ENCODE peak calls at places on chromosomes 1 and 21, in eight cellular contexts. M, V, Z, T, R, N, J and S are unnamed samples.

GRCh38 chr1:64839732-64840405 is 95.0 kb downstream of the RAVER2 start:
- DNase-seq in T (no peak), R (peak; percentile 50), M (no peak), J (no peak), N (peak; percentile 18), Z (no peak), V (no peak), S (no peak)

GRCh38 chr1:113391643-113392271 is 1.4 kb downstream of the MAGI3 start:
- DNase-seq in T (no peak), N (peak; percentile 21), J (no peak), M (no peak), Z (no peak), V (no peak), R (no peak), S (no peak)

GRCh38 chr1:242205622-242206489 is 207.0 kb upstream of the MAP1LC3C start:
- DNase-seq in V (no peak), Z (no peak), N (no peak), M (no peak), R (no peak), T (no peak), J (no peak), S (no peak)

GRCh38 chr1:10717296-10718082 is 79.0 kb downstream of the CASZ1 start:
- DNase-seq in T (no peak), J (no peak), M (no peak), Z (no peak), R (no peak), N (no peak), V (no peak), S (no peak)

GRCh38 chr1:110293601-110294104 is 45.5 kb upstream of the RBM15 start:
- DNase-seq in V (no peak), Z (no peak), R (no peak), J (no peak), T (no peak), N (no peak), M (no peak), S (no peak)

GRCh38 chr1:152442291-152442690 is 28.2 kb upstream of the CRNN start:
- DNase-seq in Z (no peak), M (no peak), T (no peak), N (no peak), R (no peak), V (no peak), J (no peak), S (peak; percentile 32)

GRCh38 chr1:24130385-24130784 is 12.6 kb downstream of the IL22RA1 start:
- DNase-seq in R (no peak), Z (no peak), N (no peak), V (no peak), J (no peak), T (no peak), M (no peak), S (no peak)

GRCh38 chr1:156641761-156642264 is at the start of gene BCAN:
- DNase-seq in N (peak; percentile 91), R (no peak), Z (peak; percentile 75), T (peak; percentile 12), V (no peak), J (no peak), M (no peak), S (peak; percentile 81)

DNA sequence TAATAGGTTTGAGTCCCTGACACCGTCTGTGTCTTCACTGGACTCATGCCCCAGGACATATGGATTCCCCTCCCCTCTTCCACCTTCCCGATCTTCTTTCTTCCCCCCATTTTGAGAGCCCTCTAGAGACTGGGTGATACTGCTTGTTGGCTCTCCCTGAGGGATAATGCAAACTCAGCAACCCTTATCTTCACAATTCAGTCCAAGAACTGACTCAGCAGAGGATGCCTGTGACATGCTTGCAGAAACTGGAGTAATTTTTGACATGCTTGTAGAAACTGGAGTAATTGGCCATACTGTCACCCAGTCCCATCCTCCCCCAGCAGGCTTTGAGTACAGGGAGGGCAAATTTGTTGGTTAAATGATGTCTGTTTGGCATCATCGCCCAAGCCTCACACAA is 127.6 kb upstream of the CTTNBP2NL start:
- DNase-seq in T (no peak), V (no peak), R (no peak), J (no peak), M (no peak), N (no peak), Z (no peak), S (no peak)
- H3K27ac ChIP-seq in T (no peak overlapping the region), V (no peak overlapping the region), R (no peak overlapping the region), J (no peak overlapping the region), M (no peak overlapping the region), N (no peak overlapping the region), Z (peak overlapping the region; percentile 45), S (peak overlapping the region; percentile 6)

GRCh38 chr1:118989878-118990378 is 1.8 kb upstream of the TBX15 start:
- DNase-seq in J (no peak), R (no peak), T (no peak), V (no peak), Z (no peak), N (peak; percentile 56), M (no peak), S (no peak)
- H3K27ac ChIP-seq in J (no peak overlapping the region), R (no peak overlapping the region), T (no peak overlapping the region), V (no peak overlapping the region), Z (no peak overlapping the region), N (no peak overlapping the region), M (no peak overlapping the region), S (no peak overlapping the region)

GRCh38 chr21:37484535-37485474 is 118.2 kb downstream of the DYRK1A start:
- DNase-seq in V (no peak), Z (no peak), R (no peak), J (no peak), T (no peak), M (no peak), N (no peak), S (no peak)
- H3K27ac ChIP-seq in V (no peak overlapping the region), Z (no peak overlapping the region), R (no peak overlapping the region), J (no peak overlapping the region), T (no peak overlapping the region), M (no peak overlapping the region), N (no peak overlapping the region), S (no peak overlapping the region)

DNA sequence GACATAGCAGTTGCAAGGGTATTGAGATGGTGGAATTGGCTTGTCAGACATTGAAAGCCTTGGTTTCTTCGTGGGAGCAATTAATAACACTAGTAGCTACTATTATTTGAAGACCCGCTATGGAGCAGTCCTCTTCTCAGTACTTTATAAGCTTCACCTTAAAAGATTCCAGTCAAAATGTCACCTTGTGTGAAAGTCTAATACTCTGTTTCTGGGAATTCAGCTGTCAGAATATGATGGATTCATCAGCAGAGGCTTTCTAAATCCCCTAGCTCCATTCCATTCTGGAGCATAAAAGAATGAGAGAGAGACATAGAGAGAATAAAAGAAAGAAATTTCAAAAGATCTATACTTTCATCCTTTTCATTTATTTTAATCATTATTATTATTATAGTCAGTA is 375.9 kb upstream of the ADGRL2 start:
- DNase-seq in R (no peak), V (no peak), T (no peak), N (no peak), J (no peak), Z (no peak), M (no peak), S (no peak)
- H3K27ac ChIP-seq in R (no peak overlapping the region), V (no peak overlapping the region), T (no peak overlapping the region), N (no peak overlapping the region), J (no peak overlapping the region), Z (no peak overlapping the region), M (no peak overlapping the region), S (no peak overlapping the region)

GRCh38 chr1:28144203-28145135 is 32.0 kb downstream of the PTAFR start:
- DNase-seq in T (no peak), V (no peak), M (no peak), R (no peak), N (no peak), J (no peak), Z (no peak), S (no peak)
- H3K27ac ChIP-seq in T (no peak overlapping the region), V (peak overlapping the region; percentile 47), M (no peak overlapping the region), R (no peak overlapping the region), N (no peak overlapping the region), J (no peak overlapping the region), Z (no peak overlapping the region), S (no peak overlapping the region)

GRCh38 chr1:20474333-20474975 is 11.6 kb downstream of the CAMK2N1 start:
- DNase-seq in N (no peak), T (no peak), J (no peak), V (no peak), R (no peak), M (no peak), Z (no peak), S (no peak)

GRCh38 chr1:20478072-20478660 is 7.8 kb downstream of the CAMK2N1 start:
- DNase-seq in J (no peak), R (no peak), N (no peak), T (no peak), V (no peak), Z (no peak), M (no peak), S (no peak)

GRCh38 chr1:20477355-20478071 is 8.5 kb downstream of the CAMK2N1 start:
- DNase-seq in N (no peak), M (no peak), Z (peak; percentile 75), J (no peak), T (no peak), V (no peak), R (no peak), S (no peak)

GRCh38 chr1:20475002-20475401 is 11.0 kb downstream of the CAMK2N1 start:
- DNase-seq in M (no peak), V (no peak), R (no peak), Z (no peak), J (no peak), N (no peak), T (no peak), S (peak; percentile 30)

GRCh38 chr1:20476260-20477038 is 9.6 kb downstream of the CAMK2N1 start:
- DNase-seq in M (no peak), R (no peak), Z (no peak), V (peak; percentile 47), J (no peak), T (no peak), N (peak; percentile 53), S (peak; percentile 71)
- H3K27ac ChIP-seq in M (no peak overlapping the region), R (no peak overlapping the region), Z (no peak overlapping the region), V (peak overlapping the region; percentile 99), J (no peak overlapping the region), T (no peak overlapping the region), N (no peak overlapping the region), S (no peak overlapping the region)

DNA sequence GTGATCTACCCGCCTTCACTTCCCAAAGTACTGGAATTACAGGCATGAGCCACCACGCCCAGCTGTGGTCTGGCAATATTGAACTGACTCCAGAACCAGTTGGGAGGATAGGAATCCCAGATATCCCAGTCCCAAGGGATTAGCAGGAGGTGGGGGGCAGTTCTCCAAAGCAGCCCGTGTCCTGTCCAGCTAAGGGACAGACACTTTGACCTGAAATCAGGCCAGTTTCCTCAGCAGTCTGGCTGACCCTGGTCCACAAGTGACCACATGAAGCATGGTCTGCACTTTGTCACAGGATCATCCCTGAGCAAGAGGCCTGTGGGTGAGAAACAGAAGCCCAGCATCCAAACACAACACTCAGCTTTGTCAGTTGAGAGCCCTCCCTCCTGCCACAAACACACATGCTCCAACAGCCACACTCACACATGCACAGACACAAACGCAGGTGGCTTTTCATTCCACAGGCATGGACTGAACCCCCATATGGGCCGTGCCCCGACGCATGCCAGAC is 2.7 kb upstream of the FDPS start:
- DNase-seq in T (no peak), M (no peak), N (no peak), Z (no peak), J (no peak), V (no peak), R (no peak), S (no peak)
- H3K27ac ChIP-seq in T (no peak overlapping the region), M (no peak overlapping the region), N (no peak overlapping the region), Z (no peak overlapping the region), J (no peak overlapping the region), V (peak overlapping the region; percentile 32), R (no peak overlapping the region), S (no peak overlapping the region)